ENCODE peak calls at places on chromosomes 12 and 14, in five cellular contexts. A, D, O, P and B are unnamed samples.
A peak's percentile ranks its signal among the peaks of the same experiment; 100 is the strongest.

GRCh38 chr14:40164083-40164482 is 731.9 kb upstream of the FBXO33 start:
- DNase-seq in A (no peak), D (no peak), O (no peak), P (no peak), B (no peak)

GRCh38 chr14:37116933-37117844 is 55.2 kb downstream of the SLC25A21 start:
- DNase-seq in A (no peak), D (no peak), O (no peak), P (peak; percentile 6), B (peak; percentile 60)

GRCh38 chr12:96447256-96447655 is 42.1 kb upstream of the CFAP54 start:
- DNase-seq in A (no peak), D (no peak), O (no peak), P (no peak), B (no peak)

GRCh38 chr12:46477541-46477940 is 105.0 kb upstream of the SLC38A2 start:
- DNase-seq in A (no peak), D (no peak), O (no peak), P (no peak), B (no peak)

GRCh38 chr14:68306934-68307758 is 485.7 kb downstream of the ZFP36L1 start:
- DNase-seq in A (no peak), D (no peak), O (no peak), P (peak; percentile 21), B (peak; percentile 51)

GRCh38 chr12:22272596-22272995 is 61.9 kb downstream of the ST8SIA1 start:
- DNase-seq in A (no peak), D (no peak), O (no peak), P (no peak), B (no peak)

GRCh38 chr12:15918066-15918465 is 6.9 kb downstream of the DERA start:
- DNase-seq in A (no peak), D (no peak), O (no peak), P (no peak), B (no peak)

GRCh38 chr12:105357162-105357691 is 26.7 kb downstream of the C12orf75 start:
- DNase-seq in A (no peak), D (no peak), O (no peak), P (no peak), B (peak; percentile 67)

GRCh38 chr14:69693145-69693544 is 73.8 kb upstream of the SRSF5 start:
- DNase-seq in A (peak; percentile 59), D (no peak), O (no peak), P (no peak), B (no peak)

GRCh38 chr12:15592934-15593333 is 196.3 kb downstream of the EPS8 start:
- DNase-seq in A (no peak), D (no peak), O (no peak), P (no peak), B (no peak)

GRCh38 chr12:122593910-122594309 is 66.9 kb downstream of the KNTC1 start:
- DNase-seq in A (no peak), D (no peak), O (no peak), P (no peak), B (no peak)

GRCh38 chr12:65784616-65785015 is 39.7 kb upstream of the HMGA2 start:
- DNase-seq in A (no peak), D (no peak), O (no peak), P (no peak), B (no peak)

GRCh38 chr12:10067942-10068341 is 30.8 kb downstream of the CLEC1A start:
- DNase-seq in A (no peak), D (no peak), O (no peak), P (no peak), B (no peak)

GRCh38 chr12:28409892-28410291 is 219.6 kb downstream of the CCDC91 start:
- DNase-seq in A (no peak), D (no peak), O (no peak), P (no peak), B (peak; percentile 37)

GRCh38 chr12:116525418-116526001 is 33.7 kb upstream of the MAP1LC3B2 start:
- DNase-seq in A (peak; percentile 63), D (peak; percentile 40), O (no peak), P (peak; percentile 80), B (peak; percentile 92)

GRCh38 chr12:110750784-110751461 is 8.2 kb upstream of the PPP1CC start:
- DNase-seq in A (no peak), D (no peak), O (no peak), P (no peak), B (no peak)

GRCh38 chr12:4107911-4108697 is 165.5 kb upstream of the CCND2 start:
- DNase-seq in A (no peak), D (no peak), O (no peak), P (no peak), B (no peak)

GRCh38 chr12:3646561-3647241 is 106.2 kb downstream of the CRACR2A start:
- DNase-seq in A (no peak), D (no peak), O (no peak), P (no peak), B (no peak)

GRCh38 chr12:20289512-20289911 is 78.8 kb upstream of the PDE3A start:
- DNase-seq in A (no peak), D (no peak), O (no peak), P (no peak), B (no peak)

GRCh38 chr12:113582521-113583218 is 111.0 kb upstream of the LHX5 start:
- DNase-seq in A (no peak), D (no peak), O (peak; percentile 90), P (no peak), B (no peak)

GRCh38 chr14:55221186-55221585 is 29.8 kb upstream of the DLGAP5 start:
- DNase-seq in A (no peak), D (no peak), O (no peak), P (no peak), B (peak; percentile 78)

GRCh38 chr12:59239993-59240392 is 319.7 kb upstream of the LRIG3 start:
- DNase-seq in A (no peak), D (no peak), O (no peak), P (no peak), B (no peak)

GRCh38 chr12:57111046-57111698 is at the start of gene STAT6:
- DNase-seq in A (peak; percentile 82), D (peak; percentile 74), O (peak; percentile 68), P (no peak), B (peak; percentile 87)

GRCh38 chr12:65649126-65649525 is 175.2 kb upstream of the HMGA2 start:
- DNase-seq in A (no peak), D (no peak), O (no peak), P (peak; percentile 98), B (peak; percentile 100)

GRCh38 chr12:68304626-68305025 is 27.5 kb downstream of the MDM1 start:
- DNase-seq in A (no peak), D (no peak), O (no peak), P (no peak), B (peak; percentile 59)

GRCh38 chr14:104799657-104800599 is 973 bp upstream of the ZBTB42 start:
- DNase-seq in A (peak; percentile 89), D (peak; percentile 74), O (peak; percentile 88), P (no peak), B (peak; percentile 67)

GRCh38 chr12:119115296-119115905 is 63.3 kb upstream of the HSPB8 start:
- DNase-seq in A (peak; percentile 17), D (no peak), O (peak; percentile 72), P (peak; percentile 41), B (peak; percentile 31)

GRCh38 chr12:103441437-103442186 is 54.2 kb downstream of the C12orf42 start:
- DNase-seq in A (no peak), D (no peak), O (no peak), P (no peak), B (no peak)

GRCh38 chr12:104411826-104412626 is 44.7 kb upstream of the CHST11 start:
- DNase-seq in A (no peak), D (no peak), O (peak; percentile 31), P (no peak), B (peak; percentile 40)

GRCh38 chr14:94320243-94320642 is 2.9 kb downstream of the SERPINA6 start:
- DNase-seq in A (no peak), D (no peak), O (no peak), P (no peak), B (no peak)

GRCh38 chr12:31011746-31012567 is 61.7 kb upstream of the DDX11 start:
- DNase-seq in A (no peak), D (no peak), O (no peak), P (no peak), B (no peak)

GRCh38 chr14:67393689-67394088 is 18.3 kb downstream of the PLEK2 start:
- DNase-seq in A (no peak), D (no peak), O (no peak), P (no peak), B (no peak)

GRCh38 chr14:39426605-39427004 is 5.6 kb downstream of the FBXO33 start:
- DNase-seq in A (no peak), D (no peak), O (no peak), P (no peak), B (peak; percentile 59)

GRCh38 chr12:55929306-55929791 is 1.6 kb upstream of the DGKA start:
- DNase-seq in A (no peak), D (no peak), O (no peak), P (no peak), B (no peak)

GRCh38 chr14:76918176-76918750 is 92.1 kb downstream of the LRRC74A start:
- DNase-seq in A (peak; percentile 61), D (peak; percentile 37), O (peak; percentile 20), P (no peak), B (peak; percentile 90)

GRCh38 chr12:70719672-70720420 is 82.6 kb upstream of the PTPRB start:
- DNase-seq in A (peak; percentile 20), D (no peak), O (peak; percentile 39), P (no peak), B (peak; percentile 36)

GRCh38 chr14:103385153-103385993 is at the start of gene MARK3:
- DNase-seq in A (peak; percentile 98), D (peak; percentile 95), O (peak; percentile 93), P (peak; percentile 86), B (peak; percentile 95)
- TF ChIP-seq POLR2A in A (peak; percentile 92), D (peak; percentile 71), O (peak; percentile 83), P (peak; percentile 78), B (peak; percentile 79)

DNA sequence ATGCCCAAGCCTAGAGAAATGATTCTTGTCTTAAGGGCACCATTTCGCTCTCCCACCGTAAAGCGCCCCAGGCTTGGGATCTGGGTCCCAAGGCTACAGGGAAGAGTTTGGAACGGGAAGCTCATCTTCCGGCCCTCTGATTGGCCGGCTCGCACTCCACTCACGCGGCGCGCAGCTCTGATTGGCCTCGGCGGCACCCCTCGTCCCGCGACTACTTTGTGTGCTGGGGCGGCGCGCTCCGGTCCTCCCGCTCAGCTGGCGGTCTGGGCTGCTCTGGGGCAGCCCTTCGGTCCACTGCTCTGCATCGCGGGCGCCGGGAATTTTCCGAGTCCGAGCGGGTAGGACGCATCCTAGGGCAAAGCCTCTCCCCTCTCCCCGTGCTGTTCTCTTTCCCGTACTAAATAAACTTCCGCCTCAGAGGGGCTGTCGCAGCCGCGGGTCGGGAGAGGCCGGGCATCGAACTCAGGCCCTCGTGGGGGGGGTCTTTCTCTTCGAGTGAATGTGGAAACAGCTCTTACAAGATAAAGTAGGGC is 808 bp upstream of the FUT8 start:
- DNase-seq in A (peak; percentile 91), D (peak; percentile 89), O (peak; percentile 77), P (peak; percentile 83), B (peak; percentile 91)
- TF ChIP-seq POLR2A in A (peak; percentile 34), D (peak; percentile 82), O (no peak), P (no peak), B (no peak)

DNA sequence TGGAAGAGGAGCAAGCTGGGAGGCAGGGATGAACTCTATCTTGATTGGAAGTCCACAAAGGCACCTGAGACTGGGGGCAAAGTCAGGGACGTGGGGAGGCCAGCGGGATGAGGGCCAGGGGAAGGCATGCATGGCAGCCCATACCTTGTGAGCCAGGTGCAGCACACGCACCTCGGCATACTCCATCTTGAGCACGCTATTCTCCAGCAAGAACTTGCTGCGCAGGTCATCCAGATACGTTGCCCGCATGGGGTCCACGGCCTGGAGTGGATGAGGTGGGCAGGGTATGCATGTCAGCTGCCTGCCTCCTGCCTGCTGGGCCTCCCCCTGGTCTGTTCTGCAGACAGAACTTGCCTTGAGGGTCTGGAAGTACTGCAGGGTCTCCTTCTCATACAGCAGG is 3.9 kb downstream of the RABGGTA start:
- DNase-seq in A (no peak), D (no peak), O (no peak), P (no peak), B (no peak)
- TF ChIP-seq POLR2A in A (no peak), D (no peak), O (no peak), P (no peak), B (no peak)

GRCh38 chr12:48851883-48852733 is at the start of gene DDX23:
- DNase-seq in A (peak; percentile 90), D (peak; percentile 84), O (peak; percentile 97), P (peak; percentile 91), B (peak; percentile 97)
- TF ChIP-seq POLR2A in A (peak; percentile 66), D (no peak), O (peak; percentile 87), P (peak; percentile 55), B (peak; percentile 68)